ENCODE peak calls at places on chromosomes 5 and 9, in ten cellular contexts. V is HTR-8/SVneo; S is caudate nucleus; O is stimulated activated CD8-positive, alpha-beta memory T cell treated with anti-CD3 and anti-CD28 coated beads, Interleukin-15, amount 100 ng/mL, for 4 hours; Y is HCT116; Q is endothelial cell; J is cardiac fibroblast; L is NCI-H345; U is H1; A is GM23248. K is an unnamed sample.

GRCh38 chr9:1154739-1155138 is 104.6 kb downstream of the DMRT2 start:
- DNase-seq in Y (no peak), A (no peak), O (no peak), L (no peak), S (no peak), U (no peak), J (no peak), V (no peak), Q (no peak), K (no peak)

GRCh38 chr9:80922544-80922943 is 766.8 kb downstream of the TLE1 start:
- DNase-seq in U (no peak), Q (no peak), V (no peak), S (no peak), O (no peak), A (no peak), Y (no peak), L (no peak), J (no peak), K (no peak)

GRCh38 chr9:69168709-69169217 is 5.3 kb upstream of the TJP2 start:
- DNase-seq in Q (no peak), Y (no peak), A (peak; percentile 61), S (no peak), L (peak; percentile 24), J (peak; percentile 81), U (no peak), O (no peak), V (no peak), K (no peak)

GRCh38 chr5:90134892-90135291 is 274.7 kb downstream of the CETN3 start:
- DNase-seq in O (no peak), A (peak; percentile 63), S (no peak), V (no peak), Q (no peak), L (no peak), U (no peak), Y (no peak), J (peak; percentile 86), K (no peak)

GRCh38 chr5:59538080-59538479 is 355.4 kb downstream of the PDE4D start:
- DNase-seq in A (no peak), Q (no peak), S (no peak), L (no peak), V (no peak), J (no peak), O (no peak), Y (no peak), U (no peak), K (no peak)

GRCh38 chr5:58241383-58241782 is 218.5 kb downstream of the PLK2 start:
- DNase-seq in U (no peak), L (no peak), V (no peak), A (no peak), J (peak; percentile 78), O (no peak), S (no peak), Q (no peak), Y (no peak), K (no peak)

GRCh38 chr9:125405938-125406811 is 144.5 kb downstream of the GAPVD1 start:
- DNase-seq in S (no peak), Q (no peak), O (no peak), U (no peak), A (peak; percentile 35), Y (no peak), J (peak; percentile 71), L (no peak), V (no peak), K (no peak)

GRCh38 chr9:124302921-124303320 is 45.2 kb downstream of the NEK6 start:
- DNase-seq in L (no peak), U (no peak), A (no peak), O (no peak), V (no peak), J (no peak), Y (no peak), S (no peak), Q (no peak), K (no peak)

K was measured in SK-N-DZ.